ENCODE peak calls at places on chromosomes 13 and 19, in five cellular contexts. V, S, A, F and I are unnamed samples.

GRCh38 chr13:63433546-63434150 is 2018.0 kb upstream of the PCDH20 start:
- DNase-seq in V (no peak), S (peak; percentile 23), A (peak; percentile 8), F (no peak), I (no peak)

GRCh38 chr13:60661514-60661913 is 264.5 kb downstream of the TDRD3 start:
- DNase-seq in V (no peak), S (no peak), A (no peak), F (no peak), I (no peak)

GRCh38 chr13:37175996-37176395 is 70.5 kb upstream of the CSNK1A1L start:
- DNase-seq in V (no peak), S (peak; percentile 55), A (no peak), F (no peak), I (no peak)

GRCh38 chr13:107968470-107968869 is 246.9 kb downstream of the LIG4 start:
- DNase-seq in V (no peak), S (no peak), A (no peak), F (no peak), I (no peak)

GRCh38 chr13:26185720-26186119 is 36.4 kb downstream of the RNF6 start:
- DNase-seq in V (peak; percentile 22), S (no peak), A (no peak), F (no peak), I (no peak)

GRCh38 chr13:38763446-38764381 is 76.8 kb downstream of the FREM2 start:
- DNase-seq in V (no peak), S (no peak), A (no peak), F (no peak), I (no peak)

GRCh38 chr13:45385912-45386311 is 32.3 kb downstream of the SLC25A30 start:
- DNase-seq in V (no peak), S (no peak), A (no peak), F (no peak), I (no peak)

GRCh38 chr19:34512254-34512796 is 30.8 kb downstream of the WTIP start:
- DNase-seq in V (no peak), S (no peak), A (no peak), F (no peak), I (no peak)

GRCh38 chr13:47114030-47114429 is 217.2 kb upstream of the HTR2A start:
- DNase-seq in V (no peak), S (peak; percentile 38), A (no peak), F (no peak), I (no peak)

GRCh38 chr19:12603714-12604113 is 6.9 kb downstream of the ZNF490 start:
- DNase-seq in V (no peak), S (no peak), A (no peak), F (no peak), I (peak; percentile 43)

GRCh38 chr13:24220086-24220703 is 59.7 kb downstream of the SPATA13 start:
- DNase-seq in V (peak; percentile 70), S (peak; percentile 61), A (peak; percentile 50), F (peak; percentile 39), I (peak; percentile 74)

GRCh38 chr19:2321565-2322283 is 6.7 kb downstream of the LSM7 start:
- DNase-seq in V (no peak), S (no peak), A (no peak), F (no peak), I (no peak)

GRCh38 chr13:100608906-100609305 is 20.3 kb upstream of the GGACT start:
- DNase-seq in V (no peak), S (no peak), A (no peak), F (no peak), I (no peak)

GRCh38 chr13:24865158-24865557 is 101.2 kb downstream of the RNF17 start:
- DNase-seq in V (no peak), S (no peak), A (no peak), F (no peak), I (no peak)

GRCh38 chr19:5434970-5435641 is 20.1 kb upstream of the ZNRF4 start:
- DNase-seq in V (no peak), S (peak; percentile 46), A (no peak), F (no peak), I (no peak)

GRCh38 chr19:43618921-43619261 is 538 bp downstream of the ZNF428 start:
- DNase-seq in V (no peak), S (no peak), A (peak; percentile 25), F (no peak), I (no peak)

GRCh38 chr19:58181902-58182576 is 822 bp upstream of the ZNF274 start:
- DNase-seq in V (peak; percentile 37), S (no peak), A (no peak), F (peak; percentile 44), I (peak; percentile 74)

GRCh38 chr19:55210120-55210493 is 806 bp upstream of the PTPRH start:
- DNase-seq in V (no peak), S (peak; percentile 88), A (peak; percentile 99), F (no peak), I (no peak)

GRCh38 chr13:27283906-27284523 is 13.4 kb downstream of the RASL11A start:
- DNase-seq in V (no peak), S (no peak), A (no peak), F (no peak), I (no peak)

GRCh38 chr19:51691122-51692064 is 1.7 kb upstream of the SPACA6 start:
- DNase-seq in V (no peak), S (no peak), A (no peak), F (no peak), I (no peak)

GRCh38 chr13:52617070-52618060 is 24.9 kb upstream of the HNRNPA1L2 start:
- DNase-seq in V (peak; percentile 80), S (peak; percentile 53), A (peak; percentile 39), F (peak; percentile 68), I (peak; percentile 93)

GRCh38 chr13:81171065-81171647 is 830.2 kb upstream of the SPRY2 start:
- DNase-seq in V (no peak), S (no peak), A (peak; percentile 5), F (no peak), I (no peak)

GRCh38 chr13:42354246-42355117 is 82.5 kb downstream of the AKAP11 start:
- DNase-seq in V (no peak), S (peak; percentile 20), A (no peak), F (no peak), I (peak; percentile 69)

GRCh38 chr19:50549927-50550593 is 18.2 kb downstream of the LRRC4B start:
- DNase-seq in V (no peak), S (no peak), A (no peak), F (no peak), I (no peak)

GRCh38 chr13:76967031-76967430 is 18.7 kb downstream of the ACOD1 start:
- DNase-seq in V (no peak), S (no peak), A (no peak), F (no peak), I (no peak)
- H3K9me3 ChIP-seq in V (no peaks in the 10 kb centered on the region), S (no peaks in the 10 kb centered on the region), A (no peaks in the 10 kb centered on the region), F (no peaks in the 10 kb centered on the region), I (no peaks in the 10 kb centered on the region)

GRCh38 chr13:55534306-55534705 is 1606.4 kb upstream of the PRR20A start:
- DNase-seq in V (no peak), S (no peak), A (no peak), F (no peak), I (no peak)

GRCh38 chr13:55528434-55528833 is 1612.3 kb upstream of the PRR20A start:
- DNase-seq in V (no peak), S (no peak), A (no peak), F (no peak), I (no peak)
- H3K9me3 ChIP-seq in V (no peaks in the 10 kb centered on the region), S (no peaks in the 10 kb centered on the region), A (no peaks in the 10 kb centered on the region), F (no peaks in the 10 kb centered on the region), I (peaks cover 3% of the 10 kb centered on the region)

GRCh38 chr19:36821758-36822157 is 16.4 kb downstream of the ZNF790 start:
- DNase-seq in V (no peak), S (no peak), A (no peak), F (no peak), I (no peak)
- H3K9me3 ChIP-seq in V (peaks cover 18% of the 10 kb centered on the region), S (peaks cover 48% of the 10 kb centered on the region), A (peaks cover 80% of the 10 kb centered on the region), F (peaks cover 62% of the 10 kb centered on the region), I (peaks cover 98% of the 10 kb centered on the region)

GRCh38 chr19:10517361-10517759 is at the start of gene S1PR5:
- DNase-seq in V (no peak), S (no peak), A (no peak), F (peak; percentile 39), I (no peak)
- H3K9me3 ChIP-seq in V (no peaks in the 10 kb centered on the region), S (no peaks in the 10 kb centered on the region), A (no peaks in the 10 kb centered on the region), F (no peaks in the 10 kb centered on the region), I (no peaks in the 10 kb centered on the region)

DNA sequence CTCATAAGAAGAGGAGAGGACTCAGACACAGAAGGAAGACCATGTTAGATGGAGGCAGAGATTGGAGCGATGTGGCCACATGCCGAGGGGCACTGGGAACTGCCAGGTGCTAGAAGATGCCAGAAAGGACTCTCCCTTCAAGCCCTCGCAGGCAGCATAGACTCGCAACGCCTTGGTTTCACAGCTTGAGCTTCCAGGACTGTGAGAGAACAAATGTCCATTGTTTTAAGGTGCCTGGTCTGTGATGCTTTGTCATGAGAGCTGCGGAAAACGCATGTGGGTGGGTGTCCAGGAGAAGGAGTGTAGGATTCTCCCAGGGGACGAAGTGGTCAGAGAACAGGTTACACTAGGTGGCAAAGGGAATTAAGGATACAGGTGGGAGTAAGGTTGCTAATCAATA is 125.9 kb upstream of the USP29 start:
- DNase-seq in V (no peak), S (no peak), A (no peak), F (no peak), I (no peak)
- H3K9me3 ChIP-seq in V (no peaks in the 10 kb centered on the region), S (peaks cover 73% of the 10 kb centered on the region), A (no peaks in the 10 kb centered on the region), F (peaks cover 7% of the 10 kb centered on the region), I (peaks cover 32% of the 10 kb centered on the region)